ENCODE peak calls at places on chromosomes 13 and 19, in nine cellular contexts. R is A549; C is mesendoderm; Y is HCT116; F is heart right ventricle; E is stomach; H is CD8-positive, alpha-beta T cell; B is body of pancreas; A is thyroid gland. O is an unnamed sample.

GRCh38 chr13:66534561-66534960 is 695.6 kb downstream of the PCDH9 start:
- DNase-seq in R (no peak), C (no peak), Y (no peak), F (no peak), E (no peak), H (no peak), B (no peak), A (no peak), O (no peak)

GRCh38 chr19:18419699-18420460 is 682 bp downstream of the SSBP4 start:
- DNase-seq in R (no peak), C (no peak), Y (no peak), F (no peak), E (no peak), H (no peak), B (no peak), A (peak), O (no peak)

GRCh38 chr13:100560498-100561215 is 27.9 kb downstream of the GGACT start:
- DNase-seq in R (no peak), C (no peak), Y (no peak), F (no peak), E (no peak), H (no peak), B (no peak), A (no peak), O (no peak)

GRCh38 chr13:90485441-90485840 is 862.0 kb upstream of the MIR17HG start:
- DNase-seq in R (no peak), C (no peak), Y (no peak), F (no peak), E (no peak), H (no peak), B (no peak), A (no peak), O (no peak)

GRCh38 chr13:53064721-53065120 is 36.1 kb downstream of the OLFM4 start:
- DNase-seq in R (no peak), C (no peak), Y (no peak), F (peak), E (no peak), H (no peak), B (peak), A (no peak), O (no peak)

GRCh38 chr13:38141792-38142191 is 207.9 kb upstream of the UFM1 start:
- DNase-seq in R (no peak), C (no peak), Y (no peak), F (no peak), E (no peak), H (no peak), B (no peak), A (no peak), O (no peak)

GRCh38 chr13:76903544-76904162 is 17.4 kb upstream of the KCTD12 start:
- DNase-seq in R (peak), C (peak), Y (peak), F (peak), E (peak), H (peak), B (peak), A (peak), O (peak)

GRCh38 chr13:52925775-52926285 is 77.4 kb upstream of the PCDH8 start:
- DNase-seq in R (no peak), C (no peak), Y (no peak), F (no peak), E (no peak), H (no peak), B (no peak), A (no peak), O (no peak)

GRCh38 chr13:59358014-59358413 is 805.7 kb downstream of the DIAPH3 start:
- DNase-seq in R (no peak), C (peak), Y (no peak), F (no peak), E (no peak), H (no peak), B (peak), A (no peak), O (no peak)

GRCh38 chr19:633786-634639 is 676 bp upstream of the POLRMT start:
- DNase-seq in R (no peak), C (peak), Y (no peak), F (no peak), E (no peak), H (no peak), B (no peak), A (no peak), O (no peak)

GRCh38 chr19:48619692-48620565 is 623 bp downstream of the SPHK2 start:
- DNase-seq in R (no peak), C (no peak), Y (no peak), F (no peak), E (no peak), H (no peak), B (no peak), A (no peak), O (no peak)

GRCh38 chr19:31616031-31616430 is 266.8 kb upstream of the TSHZ3 start:
- DNase-seq in R (no peak), C (no peak), Y (no peak), F (no peak), E (no peak), H (no peak), B (no peak), A (no peak), O (no peak)

GRCh38 chr13:37475151-37475550 is 123.4 kb downstream of the POSTN start:
- DNase-seq in R (no peak), C (peak), Y (no peak), F (no peak), E (no peak), H (no peak), B (no peak), A (no peak), O (no peak)

GRCh38 chr19:32627714-32628253 is 46.8 kb downstream of the PDCD5 start:
- DNase-seq in R (no peak), C (no peak), Y (no peak), F (no peak), E (no peak), H (no peak), B (no peak), A (no peak), O (no peak)

GRCh38 chr13:18952225-18953016 is 229.2 kb downstream of the TUBA3C start:
- DNase-seq in R (no peak), C (no peak), Y (no peak), F (no peak), E (no peak), H (no peak), B (no peak), A (no peak), O (no peak)

DNA sequence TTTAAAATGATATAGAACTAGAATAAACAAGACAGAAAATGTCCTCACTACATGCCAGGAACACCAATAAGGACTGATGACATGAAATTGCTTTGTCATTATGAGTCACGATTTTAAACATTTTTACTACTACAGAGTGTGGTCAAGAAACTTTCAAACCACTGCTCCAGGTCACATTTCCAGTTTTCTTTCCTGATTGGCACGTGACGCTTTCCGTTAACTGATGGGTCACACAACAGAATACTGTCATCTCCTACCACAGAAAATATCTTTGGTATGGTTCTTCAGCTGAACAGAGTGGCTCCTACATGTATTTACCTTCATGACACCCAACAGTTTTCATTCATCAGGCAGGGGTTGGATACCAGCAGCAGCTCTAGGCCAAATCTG is 147.2 kb downstream of the RNF17 start:
- DNase-seq in R (peak), C (no peak), Y (no peak), F (no peak), E (no peak), H (no peak), B (no peak), A (no peak), O (no peak)
- H3K27ac ChIP-seq in R (peak), C (no peak), Y (peak), F (no peak), E (no peak), H (no peak), B (no peak), A (no peak), O (no peak)

GRCh38 chr19:55621673-55622231 is 2.6 kb downstream of the ZNF784 start:
- DNase-seq in R (no peak), C (no peak), Y (no peak), F (no peak), E (no peak), H (no peak), B (no peak), A (no peak), O (no peak)

GRCh38 chr19:55624109-55625003 is at the start of gene ZNF784:
- DNase-seq in R (peak), C (peak), Y (peak), F (peak), E (peak), H (peak), B (peak), A (peak), O (peak)

GRCh38 chr19:55625004-55625326 is 599 bp upstream of the ZNF784 start:
- DNase-seq in R (no peak), C (no peak), Y (no peak), F (no peak), E (no peak), H (no peak), B (no peak), A (no peak), O (no peak)

GRCh38 chr19:55622242-55622969 is 2.0 kb downstream of the ZNF784 start:
- DNase-seq in R (no peak), C (no peak), Y (no peak), F (no peak), E (no peak), H (no peak), B (no peak), A (no peak), O (peak)

DNA sequence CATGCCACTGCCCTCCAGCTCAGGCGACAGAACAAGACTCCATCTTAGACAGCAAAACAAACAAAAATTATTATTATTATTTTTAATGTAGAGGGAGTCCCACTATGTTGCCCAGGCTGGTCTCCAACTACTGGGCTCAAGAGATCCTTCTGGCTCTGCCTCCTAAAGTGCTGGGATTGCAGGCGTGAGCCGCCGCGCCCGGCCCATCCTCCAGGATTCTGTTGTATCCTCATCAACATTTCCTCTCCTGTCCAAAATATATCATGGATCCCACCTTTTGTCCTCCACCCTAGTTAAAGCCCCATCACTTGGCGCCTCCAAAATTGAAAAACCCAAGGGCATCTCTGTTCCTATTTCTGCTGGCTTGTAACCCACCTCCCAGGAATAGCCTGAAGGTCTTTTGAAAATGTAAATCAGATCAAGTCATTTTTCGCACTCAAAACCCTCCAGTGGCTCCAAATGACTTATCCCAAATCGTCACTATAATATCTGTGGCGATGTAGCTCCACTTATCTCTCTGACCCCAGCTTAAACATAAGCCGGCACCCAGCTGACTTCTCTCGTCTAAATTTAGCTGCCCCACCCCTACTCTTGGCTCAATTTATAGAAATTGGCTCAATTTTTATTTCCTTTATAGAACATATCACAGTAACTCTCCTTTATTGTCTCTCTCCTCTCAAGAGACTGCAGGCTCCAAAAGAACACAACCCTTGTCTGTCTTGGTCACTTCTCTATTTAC is 1.1 kb downstream of the ZNF784 start:
- DNase-seq in R (no peak), C (no peak), Y (no peak), F (no peak), E (no peak), H (no peak), B (no peak), A (no peak), O (no peak)
- H3K27ac ChIP-seq in R (no peak), C (no peak), Y (no peak), F (peak), E (peak), H (no peak), B (peak), A (no peak), O (no peak)

GRCh38 chr19:11164278-11164677 is 8.7 kb upstream of the SPC24 start:
- DNase-seq in R (no peak), C (no peak), Y (no peak), F (no peak), E (no peak), H (no peak), B (no peak), A (no peak), O (no peak)
- H3K27ac ChIP-seq in R (no peak), C (no peak), Y (no peak), F (peak), E (peak), H (no peak), B (no peak), A (peak), O (no peak)

GRCh38 chr19:3459322-3459881 is 20.9 kb downstream of the SMIM24 start:
- DNase-seq in R (peak), C (peak), Y (no peak), F (peak), E (peak), H (no peak), B (peak), A (peak), O (peak)
- H3K27ac ChIP-seq in R (peak), C (no peak), Y (no peak), F (peak), E (peak), H (no peak), B (peak), A (peak), O (peak)

GRCh38 chr13:33147832-33148231 is 131.6 kb downstream of the KL start:
- DNase-seq in R (no peak), C (no peak), Y (no peak), F (no peak), E (no peak), H (no peak), B (no peak), A (no peak), O (no peak)

GRCh38 chr13:33152389-33152788 is 133.2 kb downstream of the STARD13 start:
- DNase-seq in R (no peak), C (no peak), Y (no peak), F (no peak), E (no peak), H (no peak), B (no peak), A (no peak), O (no peak)

GRCh38 chr13:33146843-33147611 is 130.8 kb downstream of the KL start:
- DNase-seq in R (no peak), C (no peak), Y (no peak), F (no peak), E (no peak), H (no peak), B (no peak), A (no peak), O (no peak)

GRCh38 chr13:33150662-33151061 is 134.4 kb downstream of the KL start:
- DNase-seq in R (no peak), C (no peak), Y (no peak), F (no peak), E (no peak), H (no peak), B (no peak), A (no peak), O (no peak)

GRCh38 chr13:33150146-33150545 is 133.9 kb downstream of the KL start:
- DNase-seq in R (no peak), C (no peak), Y (no peak), F (no peak), E (no peak), H (no peak), B (peak), A (no peak), O (no peak)
- H3K27ac ChIP-seq in R (no peak), C (no peak), Y (no peak), F (no peak), E (no peak), H (no peak), B (no peak), A (no peak), O (no peak)

GRCh38 chr19:4575978-4576933 is 16.8 kb upstream of the SEMA6B start:
- DNase-seq in R (peak), C (peak), Y (no peak), F (peak), E (peak), H (peak), B (peak), A (peak), O (peak)
- H3K27ac ChIP-seq in R (peak), C (no peak), Y (peak), F (peak), E (peak), H (no peak), B (no peak), A (peak), O (no peak)